ENCODE peak calls at places on chromosomes 3 and 15, in four cellular contexts. One of them, this sample, is unnamed.

GRCh38 chr3:157156844-157157635 is 2.9 kb downstream of the CCNL1 start:
- DNase-seq in A549: peak; percentile 33
- DNase-seq in K562: no peak
- DNase-seq in H1: no peak
- DNase-seq in this sample: peak; percentile 15

GRCh38 chr3:130933801-130934345 is 40.0 kb downstream of the ATP2C1 start:
- DNase-seq in A549: no peak
- DNase-seq in K562: no peak
- DNase-seq in H1: no peak
- DNase-seq in this sample: no peak

GRCh38 chr3:36166477-36166876 is 213.8 kb upstream of the STAC start:
- DNase-seq in A549: peak; percentile 59
- DNase-seq in K562: no peak
- DNase-seq in H1: no peak
- DNase-seq in this sample: no peak

GRCh38 chr3:43001094-43001553 is 22.0 kb downstream of the GASK1A start:
- DNase-seq in A549: no peak
- DNase-seq in K562: no peak
- DNase-seq in H1: no peak
- DNase-seq in this sample: peak; percentile 77

GRCh38 chr3:73141531-73141930 is 80.1 kb downstream of the EBLN2 start:
- DNase-seq in A549: no peak
- DNase-seq in K562: no peak
- DNase-seq in H1: no peak
- DNase-seq in this sample: no peak

GRCh38 chr15:47614341-47614740 is 103.0 kb upstream of the SEMA6D start:
- DNase-seq in A549: no peak
- DNase-seq in K562: no peak
- DNase-seq in H1: no peak
- DNase-seq in this sample: no peak

GRCh38 chr15:80462111-80462510 is 57.9 kb downstream of the ARNT2 start:
- DNase-seq in A549: no peak
- DNase-seq in K562: no peak
- DNase-seq in H1: no peak
- DNase-seq in this sample: no peak

GRCh38 chr3:23258110-23258509 is 55.0 kb downstream of the UBE2E2 start:
- DNase-seq in A549: no peak
- DNase-seq in K562: no peak
- DNase-seq in H1: no peak
- DNase-seq in this sample: no peak

GRCh38 chr3:57852896-57853295 is 96.8 kb downstream of the SLMAP start:
- DNase-seq in A549: peak; percentile 13
- DNase-seq in K562: no peak
- DNase-seq in H1: no peak
- DNase-seq in this sample: peak; percentile 9

GRCh38 chr3:185153170-185153733 is 392 bp upstream of the C3orf70 start:
- DNase-seq in A549: no peak
- DNase-seq in K562: no peak
- DNase-seq in H1: peak; percentile 79
- DNase-seq in this sample: no peak

DNA sequence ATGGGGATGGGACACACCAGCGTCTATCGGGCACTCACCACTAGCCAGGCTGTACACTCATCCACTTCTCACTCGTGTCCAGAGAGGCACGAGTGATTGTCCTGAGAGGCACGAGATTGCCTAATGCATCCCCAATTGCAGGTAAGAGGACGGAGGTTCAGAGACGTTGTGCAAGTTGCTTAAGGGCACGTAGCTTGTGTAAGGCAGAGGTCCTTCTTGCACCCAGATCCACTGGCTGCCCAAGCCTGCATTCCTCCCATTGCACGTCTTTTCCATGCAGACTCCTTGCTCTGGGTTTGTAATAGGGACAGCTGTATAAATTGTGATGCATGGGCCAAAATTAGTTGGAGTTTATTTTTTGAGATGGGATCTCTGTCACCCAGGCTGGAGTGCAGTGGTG is 264.3 kb downstream of the PLCL2 start:
- DNase-seq in A549: no peak
- DNase-seq in K562: no peak
- DNase-seq in H1: no peak
- DNase-seq in this sample: no peak
- TF ChIP-seq PHF8 in A549: no peak
- TF ChIP-seq PHF8 in K562: no peak
- TF ChIP-seq PHF8 in H1: no peak
- TF ChIP-seq PHF8 in this sample: no peak

GRCh38 chr3:141863497-141863896 is 12.9 kb upstream of the ATP1B3 start:
- DNase-seq in A549: no peak
- DNase-seq in K562: no peak
- DNase-seq in H1: no peak
- DNase-seq in this sample: no peak

GRCh38 chr3:141862279-141862816 is 14.1 kb upstream of the ATP1B3 start:
- DNase-seq in A549: no peak
- DNase-seq in K562: no peak
- DNase-seq in H1: no peak
- DNase-seq in this sample: no peak

GRCh38 chr3:141860766-141861513 is 15.5 kb upstream of the ATP1B3 start:
- DNase-seq in A549: no peak
- DNase-seq in K562: no peak
- DNase-seq in H1: no peak
- DNase-seq in this sample: no peak

GRCh38 chr3:141860086-141860669 is 16.3 kb upstream of the ATP1B3 start:
- DNase-seq in A549: no peak
- DNase-seq in K562: no peak
- DNase-seq in H1: no peak
- DNase-seq in this sample: no peak

DNA sequence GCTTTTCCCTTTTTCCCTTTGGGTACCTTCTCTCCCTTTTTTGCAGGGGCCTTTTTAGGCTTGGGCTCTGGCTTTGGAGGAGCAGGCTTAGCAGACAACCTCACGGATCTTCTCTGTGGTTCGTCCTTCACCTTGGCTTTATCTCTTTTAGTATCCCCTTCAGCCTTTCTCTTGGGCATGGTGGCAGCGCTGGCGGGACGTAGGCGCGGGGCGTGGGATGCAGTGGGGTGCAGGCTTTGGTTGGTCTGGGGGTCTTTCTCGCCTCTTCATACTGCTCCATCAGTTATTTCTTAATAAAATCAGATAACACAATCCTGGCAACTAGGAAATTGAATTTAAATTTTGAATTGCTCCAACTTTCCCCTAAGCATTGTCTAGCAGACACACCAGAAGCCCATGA is 11.3 kb upstream of the ATP1B3 start:
- DNase-seq in A549: no peak
- DNase-seq in K562: no peak
- DNase-seq in H1: no peak
- DNase-seq in this sample: no peak
- TF ChIP-seq PHF8 in A549: no peak
- TF ChIP-seq PHF8 in K562: no peak
- TF ChIP-seq PHF8 in H1: no peak
- TF ChIP-seq PHF8 in this sample: no peak

GRCh38 chr3:46551615-46552014 is 14.5 kb downstream of the LRRC2 start:
- DNase-seq in A549: no peak
- DNase-seq in K562: no peak
- DNase-seq in H1: no peak
- DNase-seq in this sample: no peak

GRCh38 chr3:46549989-46550388 is 16.1 kb downstream of the LRRC2 start:
- DNase-seq in A549: no peak
- DNase-seq in K562: no peak
- DNase-seq in H1: no peak
- DNase-seq in this sample: no peak

GRCh38 chr3:46553154-46553553 is 12.9 kb downstream of the LRRC2 start:
- DNase-seq in A549: no peak
- DNase-seq in K562: no peak
- DNase-seq in H1: no peak
- DNase-seq in this sample: no peak

GRCh38 chr3:46549408-46549904 is 16.6 kb downstream of the LRRC2 start:
- DNase-seq in A549: no peak
- DNase-seq in K562: peak; percentile 57
- DNase-seq in H1: no peak
- DNase-seq in this sample: no peak

DNA sequence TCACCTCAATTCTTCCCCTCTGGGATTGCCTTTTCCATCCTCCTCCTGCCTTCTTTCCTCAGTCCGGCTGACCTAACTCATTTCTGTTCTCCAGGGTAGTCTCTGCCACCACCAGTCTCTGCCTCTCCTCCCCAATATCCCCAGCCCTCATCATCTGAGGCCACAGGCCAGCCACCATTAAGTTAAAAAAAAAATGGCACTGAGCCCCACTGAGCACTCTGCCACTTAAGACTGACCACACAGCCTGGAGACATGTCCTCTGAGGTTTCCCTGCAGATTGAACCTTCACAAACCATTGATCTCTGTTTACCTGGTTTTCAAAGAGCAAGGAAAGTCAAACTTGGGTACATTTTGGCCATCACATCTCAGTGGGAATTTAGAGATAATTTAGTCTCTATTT is 13.6 kb downstream of the LRRC2 start:
- DNase-seq in A549: no peak
- DNase-seq in K562: no peak
- DNase-seq in H1: no peak
- DNase-seq in this sample: no peak
- TF ChIP-seq PHF8 in A549: no peak
- TF ChIP-seq PHF8 in K562: no peak
- TF ChIP-seq PHF8 in H1: no peak
- TF ChIP-seq PHF8 in this sample: no peak

DNA sequence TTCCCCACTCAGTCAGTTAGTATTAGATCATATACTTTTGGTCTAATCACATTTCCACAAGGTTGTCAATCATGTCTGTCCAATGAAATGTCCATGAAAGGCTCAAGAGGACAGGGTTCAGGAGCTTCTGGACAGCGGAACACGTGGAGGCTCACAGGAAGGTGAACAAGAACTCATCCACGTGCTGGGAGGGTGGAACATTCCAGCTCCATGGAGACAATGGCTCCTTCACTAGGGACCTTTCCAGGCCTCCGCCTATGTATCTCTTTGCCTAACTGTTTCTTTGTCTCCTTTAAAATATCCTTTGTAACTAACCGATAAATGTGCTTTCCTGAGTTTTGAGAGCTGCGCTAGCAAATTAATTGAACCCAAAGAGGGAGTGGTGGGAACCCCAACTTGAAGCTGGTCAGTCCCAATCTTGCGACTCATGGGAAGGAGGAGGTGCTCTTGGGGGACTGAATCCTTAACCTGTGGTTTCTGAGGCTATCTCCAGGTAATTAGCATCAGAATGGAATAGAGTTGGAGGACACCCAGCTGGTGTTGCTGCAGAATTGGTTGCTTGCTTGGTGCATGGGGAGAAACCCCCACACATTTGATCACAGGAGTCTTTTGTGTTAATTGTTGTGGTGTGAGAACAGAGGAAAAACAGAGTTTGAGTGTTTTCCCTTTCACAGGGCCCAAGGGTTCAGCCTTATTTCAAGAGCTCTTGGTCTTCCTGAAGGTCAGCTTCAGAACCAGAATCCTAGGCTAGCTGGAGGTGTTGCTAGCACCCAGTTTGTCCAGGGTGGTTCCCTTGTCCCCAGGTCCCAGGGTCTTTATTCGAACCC is 3.0 kb upstream of the TKT start:
- DNase-seq in A549: no peak
- DNase-seq in K562: no peak
- DNase-seq in H1: no peak
- DNase-seq in this sample: peak; percentile 47
- TF ChIP-seq PHF8 in A549: no peak
- TF ChIP-seq PHF8 in K562: no peak
- TF ChIP-seq PHF8 in H1: no peak
- TF ChIP-seq PHF8 in this sample: no peak

DNA sequence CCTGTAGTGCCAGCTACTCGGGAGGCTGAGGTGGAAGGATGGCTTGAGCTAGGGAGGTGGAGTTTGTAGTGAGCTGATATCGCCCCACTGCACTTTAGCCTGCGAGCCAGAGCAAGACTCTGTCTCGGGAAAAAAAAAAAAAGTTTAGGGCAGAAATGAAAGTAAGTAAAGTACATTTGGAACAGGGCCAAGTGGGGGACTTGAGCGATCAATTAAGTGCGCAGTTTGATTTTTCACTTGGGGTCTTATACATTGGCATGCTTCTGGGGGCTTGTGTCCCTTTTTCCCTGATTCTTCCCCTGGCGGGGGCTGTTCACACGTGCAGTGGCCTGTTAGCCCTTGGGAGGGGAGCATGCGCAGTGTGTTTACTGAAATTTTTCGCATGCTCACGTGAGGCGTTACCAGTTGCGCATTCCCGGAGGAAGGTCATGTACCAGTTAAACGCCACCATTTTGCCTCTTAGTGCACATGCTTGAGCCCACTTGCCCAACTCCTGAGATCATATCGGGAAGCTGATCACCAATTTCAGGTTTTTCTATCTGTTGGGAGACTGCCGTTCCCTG is 42.0 kb downstream of the GALNT15 start:
- DNase-seq in A549: no peak
- DNase-seq in K562: no peak
- DNase-seq in H1: no peak
- DNase-seq in this sample: no peak
- TF ChIP-seq PHF8 in A549: no peak
- TF ChIP-seq PHF8 in K562: no peak
- TF ChIP-seq PHF8 in H1: no peak
- TF ChIP-seq PHF8 in this sample: no peak

GRCh38 chr15:69143756-69144436 is 16.5 kb upstream of the GLCE start:
- DNase-seq in A549: no peak
- DNase-seq in K562: no peak
- DNase-seq in H1: no peak
- DNase-seq in this sample: no peak
- TF ChIP-seq PHF8 in A549: no peak
- TF ChIP-seq PHF8 in K562: no peak
- TF ChIP-seq PHF8 in H1: no peak
- TF ChIP-seq PHF8 in this sample: no peak

GRCh38 chr15:48719668-48720067 is 74.2 kb upstream of the FBN1 start:
- DNase-seq in A549: no peak
- DNase-seq in K562: peak; percentile 45
- DNase-seq in H1: no peak
- DNase-seq in this sample: no peak

GRCh38 chr15:48720646-48721045 is 75.1 kb upstream of the FBN1 start:
- DNase-seq in A549: no peak
- DNase-seq in K562: no peak
- DNase-seq in H1: no peak
- DNase-seq in this sample: no peak

GRCh38 chr15:48721061-48721810 is 75.7 kb upstream of the FBN1 start:
- DNase-seq in A549: no peak
- DNase-seq in K562: no peak
- DNase-seq in H1: no peak
- DNase-seq in this sample: no peak

GRCh38 chr15:48717458-48717857 is 71.9 kb upstream of the FBN1 start:
- DNase-seq in A549: no peak
- DNase-seq in K562: no peak
- DNase-seq in H1: no peak
- DNase-seq in this sample: no peak

DNA sequence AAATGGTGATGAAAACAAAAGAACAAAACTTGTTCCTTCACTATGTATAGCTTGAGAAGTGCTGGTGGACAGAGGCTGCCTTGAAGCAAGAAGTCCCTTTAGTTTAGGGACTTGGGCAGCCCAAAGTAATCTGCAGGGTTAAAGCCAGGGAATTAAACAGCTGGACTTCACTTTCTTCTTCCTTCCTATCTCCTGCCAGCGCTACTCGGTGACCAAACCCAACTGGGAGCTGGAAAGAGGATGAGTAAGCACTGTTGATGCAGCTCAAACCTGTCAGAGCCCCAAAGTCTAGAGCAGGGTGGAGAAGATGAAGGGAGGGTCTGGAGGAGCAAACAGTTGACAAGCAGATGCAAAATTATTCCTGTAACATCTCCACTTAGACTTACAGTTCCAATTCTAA is 73.1 kb upstream of the FBN1 start:
- DNase-seq in A549: no peak
- DNase-seq in K562: peak; percentile 19
- DNase-seq in H1: no peak
- DNase-seq in this sample: no peak
- TF ChIP-seq PHF8 in A549: no peak
- TF ChIP-seq PHF8 in K562: no peak
- TF ChIP-seq PHF8 in H1: no peak
- TF ChIP-seq PHF8 in this sample: no peak